ENCODE peak calls at places on chromosome 2, in eight cellular contexts. One of them, this sample, is unnamed. For H3K9me3, the result is how much of the 10 kb centered on the place peaks cover.

GRCh38 chr2:44723921-44724320 is 217.6 kb upstream of the SIX3 start:
- DNase-seq in ovary: no peak
- DNase-seq in heart right ventricle: no peak
- DNase-seq in Panc1: no peak
- DNase-seq in psoas muscle: no peak
- DNase-seq in HepG2: no peak
- DNase-seq in cardiac muscle cell: no peak
- DNase-seq in uterus: no peak
- DNase-seq in this sample: no peak

GRCh38 chr2:168119519-168120141 is 127.8 kb downstream of the STK39 start:
- DNase-seq in ovary: no peak
- DNase-seq in heart right ventricle: peak
- DNase-seq in Panc1: peak
- DNase-seq in psoas muscle: no peak
- DNase-seq in HepG2: peak
- DNase-seq in cardiac muscle cell: peak
- DNase-seq in uterus: no peak
- DNase-seq in this sample: no peak

GRCh38 chr2:233807966-233808892 is 30.1 kb downstream of the MROH2A start:
- DNase-seq in ovary: no peak
- DNase-seq in heart right ventricle: no peak
- DNase-seq in Panc1: no peak
- DNase-seq in psoas muscle: no peak
- DNase-seq in HepG2: no peak
- DNase-seq in cardiac muscle cell: no peak
- DNase-seq in uterus: no peak
- DNase-seq in this sample: no peak

GRCh38 chr2:48250943-48251342 is 279.0 kb upstream of the STON1 start:
- DNase-seq in ovary: no peak
- DNase-seq in heart right ventricle: no peak
- DNase-seq in Panc1: no peak
- DNase-seq in psoas muscle: no peak
- DNase-seq in HepG2: peak
- DNase-seq in cardiac muscle cell: peak
- DNase-seq in uterus: no peak
- DNase-seq in this sample: no peak

GRCh38 chr2:44055664-44056063 is 59.9 kb upstream of the LRPPRC start:
- DNase-seq in ovary: no peak
- DNase-seq in heart right ventricle: no peak
- DNase-seq in Panc1: no peak
- DNase-seq in psoas muscle: no peak
- DNase-seq in HepG2: no peak
- DNase-seq in cardiac muscle cell: no peak
- DNase-seq in uterus: no peak
- DNase-seq in this sample: no peak

GRCh38 chr2:19195681-19196080 is 162.7 kb downstream of the OSR1 start:
- DNase-seq in ovary: no peak
- DNase-seq in heart right ventricle: no peak
- DNase-seq in Panc1: no peak
- DNase-seq in psoas muscle: no peak
- DNase-seq in HepG2: no peak
- DNase-seq in cardiac muscle cell: no peak
- DNase-seq in uterus: no peak
- DNase-seq in this sample: no peak

GRCh38 chr2:108965540-108966299 is 23.3 kb downstream of the EDAR start:
- DNase-seq in ovary: no peak
- DNase-seq in heart right ventricle: no peak
- DNase-seq in Panc1: no peak
- DNase-seq in psoas muscle: no peak
- DNase-seq in HepG2: no peak
- DNase-seq in cardiac muscle cell: no peak
- DNase-seq in uterus: no peak
- DNase-seq in this sample: no peak

GRCh38 chr2:217016829-217017228 is 157.0 kb upstream of the TNP1 start:
- DNase-seq in ovary: no peak
- DNase-seq in heart right ventricle: peak
- DNase-seq in Panc1: no peak
- DNase-seq in psoas muscle: no peak
- DNase-seq in HepG2: no peak
- DNase-seq in cardiac muscle cell: no peak
- DNase-seq in uterus: peak
- DNase-seq in this sample: no peak

GRCh38 chr2:186460465-186460864 is 25.6 kb upstream of the ZC3H15 start:
- DNase-seq in ovary: no peak
- DNase-seq in heart right ventricle: no peak
- DNase-seq in Panc1: no peak
- DNase-seq in psoas muscle: no peak
- DNase-seq in HepG2: peak
- DNase-seq in cardiac muscle cell: peak
- DNase-seq in uterus: no peak
- DNase-seq in this sample: peak

GRCh38 chr2:99067871-99068270 is 73.6 kb upstream of the C2orf15 start:
- DNase-seq in ovary: no peak
- DNase-seq in heart right ventricle: no peak
- DNase-seq in Panc1: no peak
- DNase-seq in psoas muscle: no peak
- DNase-seq in HepG2: no peak
- DNase-seq in cardiac muscle cell: no peak
- DNase-seq in uterus: no peak
- DNase-seq in this sample: no peak

GRCh38 chr2:232365621-232366321 is 12.8 kb upstream of the ALPP start:
- DNase-seq in ovary: no peak
- DNase-seq in heart right ventricle: no peak
- DNase-seq in Panc1: no peak
- DNase-seq in psoas muscle: peak
- DNase-seq in HepG2: peak
- DNase-seq in cardiac muscle cell: peak
- DNase-seq in uterus: no peak
- DNase-seq in this sample: peak

GRCh38 chr2:24972315-24972958 is 682 bp upstream of the DNAJC27 start:
- DNase-seq in ovary: peak
- DNase-seq in heart right ventricle: peak
- DNase-seq in Panc1: no peak
- DNase-seq in psoas muscle: peak
- DNase-seq in HepG2: peak
- DNase-seq in cardiac muscle cell: peak
- DNase-seq in uterus: peak
- DNase-seq in this sample: peak

GRCh38 chr2:10947005-10947440 is 35.3 kb downstream of the KCNF1 start:
- DNase-seq in ovary: no peak
- DNase-seq in heart right ventricle: no peak
- DNase-seq in Panc1: no peak
- DNase-seq in psoas muscle: no peak
- DNase-seq in HepG2: no peak
- DNase-seq in cardiac muscle cell: no peak
- DNase-seq in uterus: no peak
- DNase-seq in this sample: no peak

GRCh38 chr2:74379851-74380789 is at the start of gene DCTN1:
- DNase-seq in ovary: peak
- DNase-seq in heart right ventricle: peak
- DNase-seq in Panc1: no peak
- DNase-seq in psoas muscle: peak
- DNase-seq in HepG2: peak
- DNase-seq in cardiac muscle cell: peak
- DNase-seq in uterus: peak
- DNase-seq in this sample: no peak

GRCh38 chr2:121576263-121576662 is 45.6 kb downstream of the RNU4ATAC start:
- DNase-seq in ovary: no peak
- DNase-seq in heart right ventricle: no peak
- DNase-seq in Panc1: no peak
- DNase-seq in psoas muscle: no peak
- DNase-seq in HepG2: no peak
- DNase-seq in cardiac muscle cell: no peak
- DNase-seq in uterus: no peak
- DNase-seq in this sample: no peak

GRCh38 chr2:186573528-186573927 is 16.3 kb upstream of the ITGAV start:
- DNase-seq in ovary: no peak
- DNase-seq in heart right ventricle: no peak
- DNase-seq in Panc1: no peak
- DNase-seq in psoas muscle: no peak
- DNase-seq in HepG2: no peak
- DNase-seq in cardiac muscle cell: no peak
- DNase-seq in uterus: no peak
- DNase-seq in this sample: no peak

GRCh38 chr2:207498427-207498826 is 31.3 kb upstream of the CREB1 start:
- DNase-seq in ovary: no peak
- DNase-seq in heart right ventricle: no peak
- DNase-seq in Panc1: no peak
- DNase-seq in psoas muscle: no peak
- DNase-seq in HepG2: no peak
- DNase-seq in cardiac muscle cell: no peak
- DNase-seq in uterus: no peak
- DNase-seq in this sample: no peak

GRCh38 chr2:65204461-65205230 is 23.0 kb upstream of the ACTR2 start:
- DNase-seq in ovary: no peak
- DNase-seq in heart right ventricle: no peak
- DNase-seq in Panc1: no peak
- DNase-seq in psoas muscle: peak
- DNase-seq in HepG2: no peak
- DNase-seq in cardiac muscle cell: peak
- DNase-seq in uterus: no peak
- DNase-seq in this sample: no peak

GRCh38 chr2:120434487-120434886 is 88.6 kb downstream of the INHBB start:
- DNase-seq in ovary: no peak
- DNase-seq in heart right ventricle: no peak
- DNase-seq in Panc1: no peak
- DNase-seq in psoas muscle: no peak
- DNase-seq in HepG2: no peak
- DNase-seq in cardiac muscle cell: peak
- DNase-seq in uterus: no peak
- DNase-seq in this sample: no peak

GRCh38 chr2:117859924-117860647 is 45.6 kb downstream of the DDX18 start:
- DNase-seq in ovary: no peak
- DNase-seq in heart right ventricle: no peak
- DNase-seq in Panc1: no peak
- DNase-seq in psoas muscle: no peak
- DNase-seq in HepG2: no peak
- DNase-seq in cardiac muscle cell: no peak
- DNase-seq in uterus: no peak
- DNase-seq in this sample: no peak

GRCh38 chr2:238238766-238239551 is 879 bp downstream of the HES6 start:
- DNase-seq in ovary: no peak
- DNase-seq in heart right ventricle: no peak
- DNase-seq in Panc1: no peak
- DNase-seq in psoas muscle: peak
- DNase-seq in HepG2: no peak
- DNase-seq in cardiac muscle cell: no peak
- DNase-seq in uterus: no peak
- DNase-seq in this sample: peak

GRCh38 chr2:10331033-10331701 is 28.5 kb downstream of the HPCAL1 start:
- DNase-seq in ovary: no peak
- DNase-seq in heart right ventricle: peak
- DNase-seq in Panc1: no peak
- DNase-seq in psoas muscle: peak
- DNase-seq in HepG2: no peak
- DNase-seq in cardiac muscle cell: peak
- DNase-seq in uterus: peak
- DNase-seq in this sample: peak

GRCh38 chr2:229243880-229244560 is 27.1 kb downstream of the PID1 start:
- DNase-seq in ovary: no peak
- DNase-seq in heart right ventricle: no peak
- DNase-seq in Panc1: no peak
- DNase-seq in psoas muscle: no peak
- DNase-seq in HepG2: no peak
- DNase-seq in cardiac muscle cell: no peak
- DNase-seq in uterus: no peak
- DNase-seq in this sample: no peak
- TF ChIP-seq CTCF in ovary: no peak
- TF ChIP-seq CTCF in heart right ventricle: no peak
- TF ChIP-seq CTCF in Panc1: no peak
- TF ChIP-seq CTCF in psoas muscle: no peak
- TF ChIP-seq CTCF in HepG2: no peak
- TF ChIP-seq CTCF in cardiac muscle cell: no peak
- TF ChIP-seq CTCF in uterus: no peak
- TF ChIP-seq CTCF in this sample: no peak

GRCh38 chr2:31696068-31696467 is 115.3 kb upstream of the SRD5A2 start:
- DNase-seq in ovary: no peak
- DNase-seq in heart right ventricle: no peak
- DNase-seq in Panc1: no peak
- DNase-seq in psoas muscle: no peak
- DNase-seq in HepG2: no peak
- DNase-seq in cardiac muscle cell: no peak
- DNase-seq in uterus: no peak
- DNase-seq in this sample: no peak
- H3K9me3 ChIP-seq in ovary: under half
- H3K9me3 ChIP-seq in heart right ventricle: under half
- H3K9me3 ChIP-seq in Panc1: under half
- H3K9me3 ChIP-seq in psoas muscle: under half
- H3K9me3 ChIP-seq in HepG2: under half
- H3K9me3 ChIP-seq in cardiac muscle cell: under half
- H3K9me3 ChIP-seq in uterus: under half
- H3K9me3 ChIP-seq in this sample: half or more

DNA sequence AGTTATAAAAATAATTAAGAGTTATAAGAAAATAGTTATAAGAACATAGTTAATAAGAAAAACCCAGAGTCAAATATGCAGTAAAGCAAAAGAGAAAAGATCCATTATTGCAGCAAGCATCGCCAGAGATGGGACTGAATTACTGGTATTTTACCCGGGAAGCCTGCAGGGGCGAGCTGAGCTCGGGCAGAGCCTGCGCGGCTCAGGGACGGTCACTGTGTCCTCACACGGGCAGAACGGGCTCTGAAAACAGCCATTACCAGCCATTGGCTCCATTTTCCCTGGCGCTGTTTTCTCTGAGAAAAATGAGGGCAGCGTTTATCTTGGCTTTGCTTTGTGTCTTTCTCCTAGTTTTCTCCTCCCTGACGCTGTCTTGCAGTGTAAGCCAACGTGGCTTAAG is 95.3 kb upstream of the ALKAL2 start:
- DNase-seq in ovary: no peak
- DNase-seq in heart right ventricle: no peak
- DNase-seq in Panc1: no peak
- DNase-seq in psoas muscle: no peak
- DNase-seq in HepG2: no peak
- DNase-seq in cardiac muscle cell: no peak
- DNase-seq in uterus: no peak
- DNase-seq in this sample: no peak
- TF ChIP-seq CTCF in ovary: no peak
- TF ChIP-seq CTCF in heart right ventricle: no peak
- TF ChIP-seq CTCF in Panc1: no peak
- TF ChIP-seq CTCF in psoas muscle: no peak
- TF ChIP-seq CTCF in HepG2: no peak
- TF ChIP-seq CTCF in cardiac muscle cell: no peak
- TF ChIP-seq CTCF in uterus: no peak
- TF ChIP-seq CTCF in this sample: no peak

DNA sequence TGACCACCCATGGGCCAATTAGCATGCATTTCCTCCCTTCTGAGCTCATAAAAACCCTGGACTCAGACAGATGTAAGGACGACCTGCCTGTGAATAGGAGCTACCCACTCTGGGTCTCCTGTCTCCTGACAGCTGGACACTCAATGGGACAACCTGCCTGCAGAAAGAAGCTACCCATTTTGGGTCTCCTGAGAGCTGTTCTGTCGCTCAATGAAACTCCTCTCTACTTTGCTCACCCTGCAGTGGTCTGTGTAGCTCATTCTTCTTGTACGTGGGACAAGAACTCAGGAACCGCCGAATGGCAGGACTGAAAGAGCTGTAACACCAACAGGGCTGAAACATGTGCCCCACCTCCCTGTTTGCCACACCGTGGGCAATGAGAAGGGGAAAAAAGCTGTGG is 60.3 kb upstream of the DYNC1I2 start:
- DNase-seq in ovary: no peak
- DNase-seq in heart right ventricle: no peak
- DNase-seq in Panc1: no peak
- DNase-seq in psoas muscle: no peak
- DNase-seq in HepG2: no peak
- DNase-seq in cardiac muscle cell: no peak
- DNase-seq in uterus: no peak
- DNase-seq in this sample: no peak
- H3K9me3 ChIP-seq in ovary: under half
- H3K9me3 ChIP-seq in heart right ventricle: under half
- H3K9me3 ChIP-seq in Panc1: under half
- H3K9me3 ChIP-seq in psoas muscle: under half
- H3K9me3 ChIP-seq in HepG2: under half
- H3K9me3 ChIP-seq in cardiac muscle cell: under half
- H3K9me3 ChIP-seq in uterus: under half
- H3K9me3 ChIP-seq in this sample: under half